ENCODE peak calls at places on chromosomes 16 and 17, in four cellular contexts. K is RWPE1; O is T-helper 2 cell; M is activated CD4-positive, alpha-beta memory T cell treated with anti-CD3 and anti-CD28 coated beads, Interleukin-2, amount 10 ng/mL, durations not matched to agents 7 days and 5 days. F is an unnamed sample.

GRCh38 chr17:55405600-55405999 is 16.0 kb downstream of the MMD start:
- DNase-seq in M (no peak), O (no peak), K (no peak), F (no peak)

GRCh38 chr16:53129281-53130192 is 74.7 kb downstream of the CHD9 start:
- DNase-seq in M (no peak), K (peak; percentile 38), O (no peak), F (no peak)

GRCh38 chr17:50533720-50534148 is 1.2 kb downstream of the EPN3 start:
- DNase-seq in M (no peak), K (no peak), O (no peak), F (no peak)

GRCh38 chr16:66403531-66404145 is 23.5 kb upstream of the BEAN1 start:
- DNase-seq in M (no peak), K (no peak), O (no peak), F (no peak)

GRCh38 chr17:51857052-51857593 is 301.4 kb downstream of the CA10 start:
- DNase-seq in K (no peak), O (no peak), M (no peak), F (no peak)

GRCh38 chr17:78040561-78041400 is 82.3 kb downstream of the TNRC6C start:
- DNase-seq in K (peak; percentile 54), M (peak; percentile 48), O (peak; percentile 0), F (peak; percentile 33)

GRCh38 chr17:59899099-59899498 is 6.2 kb downstream of the RPS6KB1 start:
- DNase-seq in M (no peak), K (peak; percentile 34), O (no peak), F (peak; percentile 27)

GRCh38 chr16:80806957-80807356 is 2.6 kb upstream of the CDYL2 start:
- DNase-seq in K (peak; percentile 49), M (peak; percentile 80), O (no peak), F (peak; percentile 67)

GRCh38 chr17:45150911-45151809 is 2.9 kb downstream of the HEXIM1 start:
- DNase-seq in O (no peak), K (no peak), M (no peak), F (no peak)

GRCh38 chr16:49643429-49644142 is 212.3 kb downstream of the ZNF423 start:
- DNase-seq in O (no peak), K (no peak), M (no peak), F (no peak)

GRCh38 chr16:5845046-5845445 is 747.5 kb upstream of the EEF2KMT start:
- DNase-seq in K (no peak), M (no peak), O (no peak), F (no peak)

GRCh38 chr17:58325976-58326468 is 2.6 kb downstream of the TSPOAP1 start:
- DNase-seq in K (no peak), O (no peak), M (peak; percentile 39), F (peak; percentile 57)

GRCh38 chr16:3389663-3390338 is 11.0 kb downstream of the ZSCAN32 start:
- DNase-seq in M (no peak), O (no peak), K (no peak), F (no peak)

GRCh38 chr16:89422527-89422904 is 67.8 kb downstream of the ANKRD11 start:
- DNase-seq in M (peak; percentile 43), K (no peak), O (no peak), F (peak; percentile 38)

GRCh38 chr17:42563543-42563942 is 1.6 kb downstream of the COASY start:
- DNase-seq in O (no peak), K (no peak), M (no peak), F (no peak)

GRCh38 chr17:15384142-15384803 is 42.9 kb upstream of the TEKT3 start:
- DNase-seq in M (no peak), K (no peak), O (no peak), F (no peak)

GRCh38 chr17:44850612-44851011 is 2.9 kb downstream of the HIGD1B start:
- DNase-seq in M (no peak), K (no peak), O (no peak), F (no peak)

GRCh38 chr16:24538756-24539294 is 541 bp upstream of the RBBP6 start:
- DNase-seq in K (no peak), M (no peak), O (no peak), F (no peak)

GRCh38 chr16:12672986-12673385 is 130.7 kb downstream of the CPPED1 start:
- DNase-seq in K (no peak), M (no peak), O (no peak), F (no peak)

GRCh38 chr16:65318590-65319267 is 196.9 kb upstream of the CDH11 start:
- DNase-seq in K (no peak), O (no peak), M (no peak), F (no peak)

GRCh38 chr16:81551821-81552304 is 107.3 kb downstream of the CMIP start:
- DNase-seq in M (no peak), O (no peak), K (no peak), F (no peak)

GRCh38 chr16:11128211-11129123 is 127.5 kb downstream of the SOCS1 start:
- DNase-seq in O (no peak), K (no peak), M (peak; percentile 55), F (peak; percentile 63)

GRCh38 chr16:57846078-57846697 is 43.9 kb upstream of the KIFC3 start:
- DNase-seq in O (no peak), K (no peak), M (no peak), F (no peak)

GRCh38 chr16:9126609-9127008 is 35.2 kb downstream of the HAPSTR1 start:
- DNase-seq in M (no peak), O (peak; percentile 25), K (no peak), F (no peak)

GRCh38 chr16:80751167-80751566 is 53.2 kb downstream of the CDYL2 start:
- DNase-seq in O (no peak), K (no peak), M (no peak), F (no peak)

GRCh38 chr16:27252206-27252585 is 16.4 kb downstream of the NSMCE1 start:
- DNase-seq in O (no peak), M (no peak), K (no peak), F (peak; percentile 6)

GRCh38 chr17:41785876-41786226 is 660 bp downstream of the JUP start:
- DNase-seq in O (no peak), M (no peak), K (peak; percentile 79), F (no peak)

GRCh38 chr16:75486014-75486404 is 9.2 kb downstream of the CHST6 start:
- DNase-seq in O (no peak), M (no peak), K (peak; percentile 93), F (no peak)

GRCh38 chr16:30900588-30900987 is 4.2 kb downstream of the CTF1 start:
- DNase-seq in M (no peak), K (no peak), O (no peak), F (no peak)

F was measured in activated CD8-positive, alpha-beta T cell treated with anti-CD3 and anti-CD28 coated beads, Interleukin-2, amount 10 ng/mL, durations not matched to agents 7 days and 5 days.